ENCODE peak calls at places on chromosomes 11 and 22, in ten cellular contexts. One of them, this sample, is unnamed.

GRCh38 chr22:34414467-34415440 is 494.5 kb upstream of the LARGE1 start:
- DNase-seq in body of pancreas: peak; percentile 48
- DNase-seq in naive thymus-derived CD8-positive, alpha-beta T cell: no peak
- DNase-seq in GM12891: peak; percentile 12
- DNase-seq in T-cell: no peak
- DNase-seq in iPS-NIHi11: peak; percentile 79
- DNase-seq in amniotic stem cell: no peak
- DNase-seq in AG09309: no peak
- DNase-seq in astrocyte: peak; percentile 6
- DNase-seq in tibial artery: no peak
- DNase-seq in this sample: no peak

GRCh38 chr11:106983251-106983650 is 35.0 kb downstream of the GUCY1A2 start:
- DNase-seq in amniotic stem cell: no peak
- DNase-seq in body of pancreas: no peak
- DNase-seq in GM12891: no peak
- DNase-seq in iPS-NIHi11: no peak
- DNase-seq in tibial artery: no peak
- DNase-seq in T-cell: no peak
- DNase-seq in astrocyte: no peak
- DNase-seq in naive thymus-derived CD8-positive, alpha-beta T cell: no peak
- DNase-seq in AG09309: no peak
- DNase-seq in this sample: no peak

GRCh38 chr22:48824673-48825651 is 1002.7 kb downstream of the BRD1 start:
- DNase-seq in T-cell: no peak
- DNase-seq in iPS-NIHi11: no peak
- DNase-seq in astrocyte: no peak
- DNase-seq in tibial artery: peak; percentile 53
- DNase-seq in amniotic stem cell: no peak
- DNase-seq in body of pancreas: no peak
- DNase-seq in GM12891: no peak
- DNase-seq in AG09309: no peak
- DNase-seq in naive thymus-derived CD8-positive, alpha-beta T cell: no peak
- DNase-seq in this sample: no peak

GRCh38 chr22:17443413-17444203 is 74.3 kb downstream of the CECR2 start:
- DNase-seq in AG09309: no peak
- DNase-seq in amniotic stem cell: no peak
- DNase-seq in naive thymus-derived CD8-positive, alpha-beta T cell: no peak
- DNase-seq in T-cell: no peak
- DNase-seq in astrocyte: no peak
- DNase-seq in body of pancreas: no peak
- DNase-seq in GM12891: no peak
- DNase-seq in iPS-NIHi11: no peak
- DNase-seq in tibial artery: no peak
- DNase-seq in this sample: no peak

GRCh38 chr11:109512249-109512648 is 90.3 kb downstream of the C11orf87 start:
- DNase-seq in T-cell: no peak
- DNase-seq in naive thymus-derived CD8-positive, alpha-beta T cell: no peak
- DNase-seq in AG09309: no peak
- DNase-seq in tibial artery: no peak
- DNase-seq in astrocyte: peak; percentile 8
- DNase-seq in GM12891: no peak
- DNase-seq in body of pancreas: no peak
- DNase-seq in amniotic stem cell: no peak
- DNase-seq in iPS-NIHi11: no peak
- DNase-seq in this sample: no peak

GRCh38 chr11:69500285-69501120 is 19.0 kb downstream of the LINC01488 start:
- DNase-seq in T-cell: no peak
- DNase-seq in GM12891: no peak
- DNase-seq in astrocyte: no peak
- DNase-seq in iPS-NIHi11: no peak
- DNase-seq in tibial artery: no peak
- DNase-seq in body of pancreas: no peak
- DNase-seq in amniotic stem cell: no peak
- DNase-seq in naive thymus-derived CD8-positive, alpha-beta T cell: no peak
- DNase-seq in AG09309: no peak
- DNase-seq in this sample: no peak

GRCh38 chr11:129115652-129116585 is 76.2 kb downstream of the ARHGAP32 start:
- DNase-seq in T-cell: no peak
- DNase-seq in astrocyte: peak; percentile 73
- DNase-seq in amniotic stem cell: no peak
- DNase-seq in GM12891: no peak
- DNase-seq in tibial artery: no peak
- DNase-seq in iPS-NIHi11: no peak
- DNase-seq in naive thymus-derived CD8-positive, alpha-beta T cell: no peak
- DNase-seq in body of pancreas: no peak
- DNase-seq in AG09309: no peak
- DNase-seq in this sample: no peak

GRCh38 chr22:24474221-24474620 is 20.9 kb upstream of the UPB1 start:
- DNase-seq in T-cell: no peak
- DNase-seq in iPS-NIHi11: no peak
- DNase-seq in body of pancreas: no peak
- DNase-seq in AG09309: peak; percentile 66
- DNase-seq in tibial artery: no peak
- DNase-seq in GM12891: no peak
- DNase-seq in naive thymus-derived CD8-positive, alpha-beta T cell: no peak
- DNase-seq in astrocyte: peak; percentile 95
- DNase-seq in amniotic stem cell: peak; percentile 60
- DNase-seq in this sample: no peak

GRCh38 chr11:131584694-131585592 is 214.5 kb downstream of the NTM start:
- DNase-seq in astrocyte: no peak
- DNase-seq in body of pancreas: no peak
- DNase-seq in naive thymus-derived CD8-positive, alpha-beta T cell: no peak
- DNase-seq in iPS-NIHi11: peak; percentile 58
- DNase-seq in GM12891: no peak
- DNase-seq in tibial artery: no peak
- DNase-seq in amniotic stem cell: no peak
- DNase-seq in AG09309: no peak
- DNase-seq in T-cell: no peak
- DNase-seq in this sample: no peak

GRCh38 chr11:128453444-128454336 is 133.7 kb downstream of the ETS1 start:
- DNase-seq in naive thymus-derived CD8-positive, alpha-beta T cell: no peak
- DNase-seq in T-cell: peak; percentile 1
- DNase-seq in tibial artery: peak; percentile 78
- DNase-seq in GM12891: no peak
- DNase-seq in amniotic stem cell: peak; percentile 89
- DNase-seq in iPS-NIHi11: no peak
- DNase-seq in body of pancreas: peak; percentile 48
- DNase-seq in AG09309: peak; percentile 95
- DNase-seq in astrocyte: peak; percentile 99
- DNase-seq in this sample: no peak

GRCh38 chr11:114265084-114265878 is 30.9 kb upstream of the NNMT start:
- DNase-seq in body of pancreas: no peak
- DNase-seq in astrocyte: no peak
- DNase-seq in iPS-NIHi11: no peak
- DNase-seq in AG09309: no peak
- DNase-seq in GM12891: no peak
- DNase-seq in T-cell: no peak
- DNase-seq in tibial artery: no peak
- DNase-seq in amniotic stem cell: no peak
- DNase-seq in naive thymus-derived CD8-positive, alpha-beta T cell: no peak
- DNase-seq in this sample: no peak

GRCh38 chr11:85628771-85629341 is 463 bp downstream of the TMEM126B start:
- DNase-seq in body of pancreas: peak; percentile 19
- DNase-seq in iPS-NIHi11: no peak
- DNase-seq in astrocyte: no peak
- DNase-seq in AG09309: no peak
- DNase-seq in naive thymus-derived CD8-positive, alpha-beta T cell: no peak
- DNase-seq in amniotic stem cell: peak; percentile 48
- DNase-seq in tibial artery: no peak
- DNase-seq in GM12891: no peak
- DNase-seq in T-cell: no peak
- DNase-seq in this sample: no peak

GRCh38 chr22:41857160-41857859 is 24.4 kb downstream of the SREBF2 start:
- DNase-seq in astrocyte: peak; percentile 71
- DNase-seq in naive thymus-derived CD8-positive, alpha-beta T cell: peak; percentile 50
- DNase-seq in body of pancreas: peak; percentile 40
- DNase-seq in T-cell: peak; percentile 63
- DNase-seq in GM12891: no peak
- DNase-seq in amniotic stem cell: no peak
- DNase-seq in AG09309: no peak
- DNase-seq in iPS-NIHi11: peak; percentile 72
- DNase-seq in tibial artery: no peak
- DNase-seq in this sample: no peak

GRCh38 chr11:64218628-64219353 is 7.2 kb downstream of the TRPT1 start:
- DNase-seq in GM12891: no peak
- DNase-seq in iPS-NIHi11: no peak
- DNase-seq in amniotic stem cell: no peak
- DNase-seq in naive thymus-derived CD8-positive, alpha-beta T cell: no peak
- DNase-seq in astrocyte: no peak
- DNase-seq in T-cell: no peak
- DNase-seq in tibial artery: no peak
- DNase-seq in AG09309: no peak
- DNase-seq in body of pancreas: peak; percentile 92
- DNase-seq in this sample: no peak

GRCh38 chr11:107017433-107018227 is 646 bp downstream of the GUCY1A2 start:
- DNase-seq in body of pancreas: peak; percentile 63
- DNase-seq in iPS-NIHi11: peak; percentile 72
- DNase-seq in amniotic stem cell: peak; percentile 33
- DNase-seq in astrocyte: peak; percentile 22
- DNase-seq in tibial artery: no peak
- DNase-seq in T-cell: no peak
- DNase-seq in GM12891: peak; percentile 41
- DNase-seq in naive thymus-derived CD8-positive, alpha-beta T cell: no peak
- DNase-seq in AG09309: no peak
- DNase-seq in this sample: peak; percentile 48

GRCh38 chr11:122102426-122102825 is 13.6 kb downstream of the BLID start:
- DNase-seq in tibial artery: no peak
- DNase-seq in body of pancreas: no peak
- DNase-seq in iPS-NIHi11: no peak
- DNase-seq in AG09309: no peak
- DNase-seq in amniotic stem cell: no peak
- DNase-seq in astrocyte: no peak
- DNase-seq in naive thymus-derived CD8-positive, alpha-beta T cell: no peak
- DNase-seq in T-cell: no peak
- DNase-seq in GM12891: no peak
- DNase-seq in this sample: no peak

GRCh38 chr11:61650781-61651571 is 29.2 kb upstream of the DAGLA start:
- DNase-seq in astrocyte: no peak
- DNase-seq in amniotic stem cell: no peak
- DNase-seq in iPS-NIHi11: peak; percentile 76
- DNase-seq in tibial artery: no peak
- DNase-seq in GM12891: no peak
- DNase-seq in AG09309: no peak
- DNase-seq in body of pancreas: peak; percentile 86
- DNase-seq in T-cell: no peak
- DNase-seq in naive thymus-derived CD8-positive, alpha-beta T cell: no peak
- DNase-seq in this sample: no peak

GRCh38 chr11:73597956-73598718 is at the start of gene FAM168A:
- DNase-seq in body of pancreas: peak; percentile 97
- DNase-seq in iPS-NIHi11: peak; percentile 100
- DNase-seq in AG09309: peak; percentile 94
- DNase-seq in amniotic stem cell: peak; percentile 94
- DNase-seq in naive thymus-derived CD8-positive, alpha-beta T cell: peak; percentile 90
- DNase-seq in tibial artery: peak; percentile 97
- DNase-seq in GM12891: peak; percentile 93
- DNase-seq in astrocyte: peak; percentile 97
- DNase-seq in T-cell: peak; percentile 88
- DNase-seq in this sample: peak; percentile 94

GRCh38 chr11:47375546-47376085 is 2.7 kb downstream of the SPI1 start:
- DNase-seq in tibial artery: no peak
- DNase-seq in amniotic stem cell: no peak
- DNase-seq in naive thymus-derived CD8-positive, alpha-beta T cell: no peak
- DNase-seq in iPS-NIHi11: no peak
- DNase-seq in body of pancreas: no peak
- DNase-seq in AG09309: no peak
- DNase-seq in T-cell: no peak
- DNase-seq in GM12891: no peak
- DNase-seq in astrocyte: no peak
- DNase-seq in this sample: no peak

GRCh38 chr11:86167499-86168161 is 76.9 kb upstream of the EED start:
- DNase-seq in AG09309: no peak
- DNase-seq in astrocyte: no peak
- DNase-seq in T-cell: no peak
- DNase-seq in GM12891: no peak
- DNase-seq in tibial artery: no peak
- DNase-seq in iPS-NIHi11: no peak
- DNase-seq in amniotic stem cell: no peak
- DNase-seq in body of pancreas: no peak
- DNase-seq in naive thymus-derived CD8-positive, alpha-beta T cell: no peak
- DNase-seq in this sample: no peak

GRCh38 chr22:41568811-41569210 is 8.0 kb downstream of the CSDC2 start:
- DNase-seq in astrocyte: no peak
- DNase-seq in tibial artery: peak; percentile 91
- DNase-seq in body of pancreas: peak; percentile 65
- DNase-seq in AG09309: no peak
- DNase-seq in GM12891: no peak
- DNase-seq in iPS-NIHi11: no peak
- DNase-seq in amniotic stem cell: no peak
- DNase-seq in T-cell: no peak
- DNase-seq in naive thymus-derived CD8-positive, alpha-beta T cell: no peak
- DNase-seq in this sample: no peak

GRCh38 chr11:84549221-84549620 is 1077.9 kb downstream of the DLG2 start:
- DNase-seq in body of pancreas: no peak
- DNase-seq in astrocyte: peak; percentile 36
- DNase-seq in tibial artery: no peak
- DNase-seq in iPS-NIHi11: no peak
- DNase-seq in GM12891: no peak
- DNase-seq in naive thymus-derived CD8-positive, alpha-beta T cell: no peak
- DNase-seq in AG09309: no peak
- DNase-seq in T-cell: no peak
- DNase-seq in amniotic stem cell: no peak
- DNase-seq in this sample: no peak

GRCh38 chr11:13760115-13760514 is 91.6 kb downstream of the FAR1 start:
- DNase-seq in amniotic stem cell: no peak
- DNase-seq in tibial artery: no peak
- DNase-seq in astrocyte: peak; percentile 9
- DNase-seq in GM12891: no peak
- DNase-seq in iPS-NIHi11: no peak
- DNase-seq in T-cell: no peak
- DNase-seq in body of pancreas: no peak
- DNase-seq in AG09309: no peak
- DNase-seq in naive thymus-derived CD8-positive, alpha-beta T cell: no peak
- DNase-seq in this sample: no peak

GRCh38 chr11:35303596-35304392 is 115.6 kb downstream of the SLC1A2 start:
- DNase-seq in GM12891: no peak
- DNase-seq in AG09309: peak; percentile 94
- DNase-seq in astrocyte: peak; percentile 46
- DNase-seq in iPS-NIHi11: no peak
- DNase-seq in T-cell: no peak
- DNase-seq in amniotic stem cell: no peak
- DNase-seq in tibial artery: peak; percentile 86
- DNase-seq in body of pancreas: peak; percentile 59
- DNase-seq in naive thymus-derived CD8-positive, alpha-beta T cell: no peak
- DNase-seq in this sample: no peak

GRCh38 chr11:92304271-92304670 is 79.7 kb downstream of the FAT3 start:
- DNase-seq in naive thymus-derived CD8-positive, alpha-beta T cell: no peak
- DNase-seq in iPS-NIHi11: no peak
- DNase-seq in GM12891: no peak
- DNase-seq in amniotic stem cell: no peak
- DNase-seq in AG09309: no peak
- DNase-seq in body of pancreas: no peak
- DNase-seq in astrocyte: no peak
- DNase-seq in T-cell: no peak
- DNase-seq in tibial artery: no peak
- DNase-seq in this sample: no peak

GRCh38 chr22:22903355-22903777 is 15.8 kb downstream of the IGLL5 start:
- DNase-seq in tibial artery: no peak
- DNase-seq in amniotic stem cell: no peak
- DNase-seq in AG09309: no peak
- DNase-seq in GM12891: no peak
- DNase-seq in T-cell: no peak
- DNase-seq in body of pancreas: no peak
- DNase-seq in astrocyte: no peak
- DNase-seq in naive thymus-derived CD8-positive, alpha-beta T cell: no peak
- DNase-seq in iPS-NIHi11: no peak
- DNase-seq in this sample: no peak